ENCODE peak calls at places on chromosomes 1 and 21, in eight cellular contexts. M, S, K, Q, N, P, C and J are unnamed samples.

GRCh38 chr1:196607940-196608339 is 300 bp downstream of the KCNT2 start:
- DNase-seq in M (no peak), S (no peak), K (no peak), Q (no peak), N (no peak), P (no peak), C (no peak), J (no peak)

GRCh38 chr1:182740120-182740519 is 49.5 kb upstream of the NPL start:
- DNase-seq in M (no peak), S (no peak), K (no peak), Q (no peak), N (no peak), P (no peak), C (no peak), J (no peak)

GRCh38 chr1:227759345-227760300 is 24.4 kb downstream of the SNAP47 start:
- DNase-seq in M (no peak), S (peak; percentile 60), K (no peak), Q (peak; percentile 17), N (no peak), P (no peak), C (no peak), J (no peak)

GRCh38 chr21:17472167-17472566 is 40.7 kb upstream of the CXADR start:
- DNase-seq in M (no peak), S (no peak), K (no peak), Q (no peak), N (no peak), P (no peak), C (no peak), J (no peak)

GRCh38 chr1:198203434-198203833 is 46.6 kb downstream of the NEK7 start:
- DNase-seq in M (no peak), S (no peak), K (no peak), Q (no peak), N (no peak), P (no peak), C (no peak), J (no peak)

GRCh38 chr1:202571719-202572339 is 138.4 kb downstream of the SYT2 start:
- DNase-seq in M (no peak), S (no peak), K (no peak), Q (no peak), N (no peak), P (peak; percentile 59), C (no peak), J (no peak)

GRCh38 chr1:156643266-156644092 is 1.6 kb downstream of the BCAN start:
- DNase-seq in M (peak; percentile 21), S (no peak), K (no peak), Q (no peak), N (no peak), P (no peak), C (no peak), J (no peak)

GRCh38 chr1:24484208-24484607 is 18.4 kb upstream of the RCAN3 start:
- DNase-seq in M (no peak), S (no peak), K (no peak), Q (no peak), N (no peak), P (no peak), C (no peak), J (no peak)

GRCh38 chr1:91803847-91804545 is 82.0 kb downstream of the TGFBR3 start:
- DNase-seq in M (peak; percentile 73), S (no peak), K (no peak), Q (no peak), N (no peak), P (no peak), C (peak; percentile 85), J (peak; percentile 61)

GRCh38 chr1:113783254-113784103 is 24.2 kb upstream of the PHTF1 start:
- DNase-seq in M (peak; percentile 44), S (no peak), K (no peak), Q (no peak), N (no peak), P (no peak), C (peak; percentile 70), J (no peak)

GRCh38 chr1:221334082-221334481 is 407.8 kb downstream of the DUSP10 start:
- DNase-seq in M (no peak), S (no peak), K (no peak), Q (no peak), N (no peak), P (no peak), C (no peak), J (no peak)

GRCh38 chr1:62071695-62072094 is 123.0 kb upstream of the L1TD1 start:
- DNase-seq in M (no peak), S (no peak), K (no peak), Q (no peak), N (no peak), P (no peak), C (no peak), J (no peak)

GRCh38 chr1:30411206-30411605 is 312.2 kb downstream of the MATN1 start:
- DNase-seq in M (no peak), S (no peak), K (no peak), Q (no peak), N (no peak), P (no peak), C (no peak), J (no peak)

GRCh38 chr1:46772571-46772970 is 26.3 kb upstream of the CYP4B1 start:
- DNase-seq in M (no peak), S (no peak), K (no peak), Q (no peak), N (no peak), P (no peak), C (no peak), J (no peak)
- H3K9me3 ChIP-seq in M (peaks cover 10% of the 10 kb centered on the region), S (peaks cover 65% of the 10 kb centered on the region), K (no peaks in the 10 kb centered on the region), Q (no peaks in the 10 kb centered on the region), N (peaks cover 23% of the 10 kb centered on the region), P (no peaks in the 10 kb centered on the region), C (peaks cover 11% of the 10 kb centered on the region), J (peaks cover 4% of the 10 kb centered on the region)

GRCh38 chr1:73978964-73979363 is 219.0 kb downstream of the LRRIQ3 start:
- DNase-seq in M (no peak), S (no peak), K (no peak), Q (no peak), N (no peak), P (no peak), C (no peak), J (no peak)

DNA sequence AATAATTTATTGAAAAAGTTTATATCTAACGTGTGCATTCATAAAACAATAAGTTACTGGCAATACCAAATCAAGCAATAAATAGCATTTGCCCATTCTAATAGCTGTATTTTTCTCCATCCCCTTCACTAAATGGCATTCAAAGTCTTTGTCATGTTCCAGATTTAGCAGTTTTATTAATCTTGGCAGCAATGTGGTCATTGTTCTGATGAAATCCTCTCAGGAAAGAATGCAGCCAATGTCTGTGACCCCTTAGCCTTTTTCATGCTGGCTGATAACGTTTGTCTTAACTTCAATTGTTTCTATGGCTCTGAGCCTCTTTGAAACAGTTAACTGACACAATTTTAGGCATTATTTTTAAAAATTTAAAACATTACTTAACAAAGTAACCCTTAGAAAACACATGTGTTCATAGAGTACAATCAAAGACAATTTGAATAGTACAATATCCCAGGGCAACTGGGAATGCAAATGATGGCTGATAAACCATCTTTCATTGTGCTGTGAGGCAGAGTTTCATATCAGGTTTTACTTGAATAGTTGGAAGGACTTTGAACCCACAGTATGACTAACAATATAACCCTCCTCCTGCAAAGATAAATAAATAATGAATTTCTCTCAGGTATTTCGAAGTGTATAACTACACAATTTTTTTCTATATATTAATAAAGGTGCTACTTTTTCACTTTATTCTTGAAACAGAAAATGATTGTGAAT is 217.5 kb downstream of the LRRIQ3 start:
- DNase-seq in M (no peak), S (no peak), K (no peak), Q (no peak), N (no peak), P (peak; percentile 36), C (no peak), J (no peak)
- H3K9me3 ChIP-seq in M (no peaks in the 10 kb centered on the region), S (no peaks in the 10 kb centered on the region), K (no peaks in the 10 kb centered on the region), Q (no peaks in the 10 kb centered on the region), N (no peaks in the 10 kb centered on the region), P (no peaks in the 10 kb centered on the region), C (no peaks in the 10 kb centered on the region), J (no peaks in the 10 kb centered on the region)

DNA sequence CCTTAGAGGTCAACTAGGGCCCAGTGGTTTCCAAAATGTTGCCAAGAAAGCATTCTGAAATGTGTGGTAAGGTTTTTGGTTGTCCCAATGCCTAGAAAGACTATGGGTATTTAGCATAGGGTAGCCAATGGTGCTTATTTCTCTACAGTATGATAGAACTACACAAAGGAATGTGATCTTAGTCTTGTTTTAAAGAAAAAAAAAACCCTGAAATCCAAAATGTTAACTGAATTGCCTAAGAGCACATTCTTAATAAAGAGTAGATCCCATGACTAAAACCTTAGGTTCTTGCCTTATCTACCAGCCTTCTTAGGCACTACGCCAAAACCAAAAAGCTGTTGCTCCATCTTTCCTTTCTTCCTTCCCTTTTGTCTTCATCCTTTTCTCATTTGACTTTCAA is 428.2 kb downstream of the MRPL39 start:
- DNase-seq in M (no peak), S (no peak), K (no peak), Q (no peak), N (no peak), P (no peak), C (no peak), J (no peak)
- H3K9me3 ChIP-seq in M (no peaks in the 10 kb centered on the region), S (no peaks in the 10 kb centered on the region), K (no peaks in the 10 kb centered on the region), Q (no peaks in the 10 kb centered on the region), N (no peaks in the 10 kb centered on the region), P (no peaks in the 10 kb centered on the region), C (no peaks in the 10 kb centered on the region), J (no peaks in the 10 kb centered on the region)

DNA sequence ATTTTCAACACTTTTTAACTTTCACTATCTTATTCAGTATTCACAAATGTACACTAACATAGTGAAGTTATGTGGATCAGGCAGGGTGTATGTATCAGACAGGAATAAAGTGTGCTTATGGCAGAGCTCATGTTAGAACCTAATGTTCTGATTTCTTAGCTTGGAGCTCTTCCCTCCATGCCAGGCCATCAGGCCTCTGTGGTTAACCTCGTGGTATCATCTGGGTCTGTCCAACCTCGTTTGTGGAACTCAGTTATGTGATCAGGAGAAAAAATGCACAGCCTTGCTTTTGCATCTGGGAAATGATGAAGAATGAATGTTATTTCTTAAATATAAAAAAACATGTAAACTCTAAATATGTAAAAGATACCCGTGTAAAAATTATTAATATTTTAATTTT is 86.9 kb downstream of the MPZL1 start:
- DNase-seq in M (no peak), S (no peak), K (no peak), Q (no peak), N (no peak), P (no peak), C (no peak), J (no peak)
- H3K9me3 ChIP-seq in M (no peaks in the 10 kb centered on the region), S (peaks cover 14% of the 10 kb centered on the region), K (no peaks in the 10 kb centered on the region), Q (no peaks in the 10 kb centered on the region), N (peaks cover 7% of the 10 kb centered on the region), P (no peaks in the 10 kb centered on the region), C (no peaks in the 10 kb centered on the region), J (no peaks in the 10 kb centered on the region)

DNA sequence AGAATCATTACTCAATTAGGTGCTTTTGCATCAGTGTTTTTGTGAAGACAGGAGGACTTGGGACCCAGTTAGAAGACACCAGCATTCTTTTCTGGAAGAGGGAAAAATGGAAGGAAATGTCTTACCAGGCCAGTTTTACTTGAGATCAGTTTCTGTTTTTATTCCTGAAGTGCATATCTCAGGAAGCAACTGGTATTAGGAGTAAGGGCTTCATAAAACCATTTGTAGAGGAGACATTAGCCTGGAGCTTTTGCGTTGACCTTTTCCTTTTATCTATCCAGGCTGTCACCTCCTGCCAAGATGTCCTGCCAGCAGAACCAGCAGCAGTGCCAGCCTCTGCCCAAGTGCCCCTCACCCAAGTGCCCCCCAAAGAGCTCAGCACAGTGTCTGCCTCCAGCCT is at the start of gene LCE3B:
- DNase-seq in M (no peak), S (no peak), K (no peak), Q (no peak), N (no peak), P (no peak), C (no peak), J (no peak)
- H3K9me3 ChIP-seq in M (no peaks in the 10 kb centered on the region), S (peaks cover 20% of the 10 kb centered on the region), K (no peaks in the 10 kb centered on the region), Q (no peaks in the 10 kb centered on the region), N (no peaks in the 10 kb centered on the region), P (peaks cover 4% of the 10 kb centered on the region), C (no peaks in the 10 kb centered on the region), J (no peaks in the 10 kb centered on the region)